ENCODE peak calls at places on chromosomes 4 and X, in nine cellular contexts. O, S, N, E, L, A, P, H and C are unnamed samples.
A peak's percentile ranks its signal among the peaks of the same experiment; 100 is the strongest.

GRCh38 chrX:46953137-46953527 is 40.9 kb downstream of the JADE3 start:
- DNase-seq in L (no peak), N (no peak), O (no peak), S (no peak), A (no peak), P (no peak), E (no peak), H (no peak), C (no peak)

GRCh38 chr4:24024597-24024996 is 134.8 kb upstream of the PPARGC1A start:
- DNase-seq in A (no peak), H (no peak), P (no peak), S (no peak), E (no peak), N (no peak), O (no peak), L (no peak), C (no peak)

GRCh38 chrX:101265869-101266428 is 25.2 kb downstream of the TAF7L start:
- DNase-seq in N (no peak), H (peak; percentile 75), P (peak; percentile 66), L (no peak), S (no peak), A (no peak), O (peak; percentile 66), E (no peak), C (no peak)

GRCh38 chr4:2862528-2862927 is 18.9 kb downstream of the ADD1 start:
- DNase-seq in A (no peak), L (no peak), N (peak; percentile 15), P (peak; percentile 45), O (peak; percentile 60), E (no peak), S (no peak), H (peak; percentile 23), C (no peak)

GRCh38 chrX:139889760-139890159 is 43.1 kb downstream of the ATP11C start:
- DNase-seq in A (no peak), H (no peak), O (peak; percentile 66), P (peak; percentile 35), S (no peak), L (no peak), E (no peak), N (no peak), C (no peak)

GRCh38 chr4:54231419-54232150 is 2.5 kb downstream of the PDGFRA start:
- DNase-seq in L (no peak), O (peak; percentile 68), N (no peak), P (no peak), A (no peak), H (peak; percentile 6), E (peak; percentile 63), S (peak; percentile 64), C (no peak)

GRCh38 chrX:120358687-120359086 is 3.2 kb upstream of the ATP1B4 start:
- DNase-seq in P (peak; percentile 38), L (no peak), O (peak; percentile 63), N (no peak), A (no peak), H (peak; percentile 52), E (no peak), S (no peak), C (no peak)

GRCh38 chrX:6941041-6941440 is 206.5 kb upstream of the STS start:
- DNase-seq in P (no peak), H (peak; percentile 17), L (no peak), N (no peak), A (no peak), S (no peak), E (no peak), O (peak; percentile 13), C (no peak)

GRCh38 chr4:118338981-118339765 is 13.6 kb downstream of the PRSS12 start:
- DNase-seq in H (peak; percentile 43), P (peak; percentile 55), E (no peak), S (no peak), A (no peak), L (no peak), O (peak; percentile 77), N (no peak), C (no peak)

GRCh38 chr4:15737255-15737654 is 34.4 kb downstream of the BST1 start:
- DNase-seq in O (no peak), E (no peak), N (no peak), H (no peak), L (no peak), S (no peak), P (no peak), A (no peak), C (no peak)

GRCh38 chr4:15735531-15735930 is 32.7 kb downstream of the BST1 start:
- DNase-seq in H (no peak), E (no peak), A (no peak), N (no peak), L (no peak), S (no peak), P (no peak), O (no peak), C (no peak)

GRCh38 chr4:15738877-15739276 is 36.0 kb downstream of the BST1 start:
- DNase-seq in A (no peak), P (no peak), S (no peak), O (peak; percentile 64), L (no peak), N (no peak), E (no peak), H (no peak), C (no peak)

GRCh38 chr4:15740764-15741404 is 37.2 kb upstream of the CD38 start:
- DNase-seq in P (no peak), A (no peak), L (no peak), O (no peak), H (no peak), N (no peak), S (no peak), E (no peak), C (no peak)

GRCh38 chr4:15736514-15737050 is 33.7 kb downstream of the BST1 start:
- DNase-seq in E (no peak), N (no peak), O (no peak), S (no peak), L (no peak), H (no peak), A (no peak), P (no peak), C (no peak)
- TF ChIP-seq CTCF in E (no peak), N (no peak), O (no peak), S (no peak), L (no peak), H (no peak), A (no peak), P (no peak), C (no peak)

GRCh38 chrX:78103001-78103634 is 930 bp upstream of the PGK1 start:
- DNase-seq in P (no peak), N (no peak), L (no peak), E (no peak), A (no peak), O (no peak), H (no peak), S (no peak), C (no peak)
- H3K4me3 ChIP-seq in P (peak overlapping the region; percentile 88), N (peak overlapping the region; percentile 39), L (peak overlapping the region; percentile 38), E (peak overlapping the region; percentile 91), A (peak overlapping the region; percentile 73), O (no peak overlapping the region), H (peak overlapping the region; percentile 52), S (peak overlapping the region; percentile 79), C (peak overlapping the region; percentile 86)

GRCh38 chr4:1041936-1042330 is 30.5 kb downstream of the FGFRL1 start:
- DNase-seq in H (no peak), O (no peak), L (no peak), P (no peak), E (no peak), A (no peak), N (no peak), S (no peak), C (no peak)

GRCh38 chr4:1043658-1044468 is 32.4 kb downstream of the FGFRL1 start:
- DNase-seq in O (peak; percentile 99), L (no peak), A (peak; percentile 77), S (peak; percentile 94), P (peak; percentile 97), H (peak; percentile 99), N (peak; percentile 93), E (peak; percentile 76), C (peak; percentile 89)

GRCh38 chr4:1043162-1043561 is 31.7 kb downstream of the FGFRL1 start:
- DNase-seq in L (no peak), A (no peak), S (no peak), O (no peak), E (no peak), P (no peak), H (no peak), N (no peak), C (no peak)

GRCh38 chr4:1041147-1041935 is 29.9 kb downstream of the FGFRL1 start:
- DNase-seq in H (peak; percentile 24), E (no peak), A (peak; percentile 43), S (no peak), N (no peak), O (peak; percentile 76), P (peak; percentile 9), L (no peak), C (no peak)

DNA sequence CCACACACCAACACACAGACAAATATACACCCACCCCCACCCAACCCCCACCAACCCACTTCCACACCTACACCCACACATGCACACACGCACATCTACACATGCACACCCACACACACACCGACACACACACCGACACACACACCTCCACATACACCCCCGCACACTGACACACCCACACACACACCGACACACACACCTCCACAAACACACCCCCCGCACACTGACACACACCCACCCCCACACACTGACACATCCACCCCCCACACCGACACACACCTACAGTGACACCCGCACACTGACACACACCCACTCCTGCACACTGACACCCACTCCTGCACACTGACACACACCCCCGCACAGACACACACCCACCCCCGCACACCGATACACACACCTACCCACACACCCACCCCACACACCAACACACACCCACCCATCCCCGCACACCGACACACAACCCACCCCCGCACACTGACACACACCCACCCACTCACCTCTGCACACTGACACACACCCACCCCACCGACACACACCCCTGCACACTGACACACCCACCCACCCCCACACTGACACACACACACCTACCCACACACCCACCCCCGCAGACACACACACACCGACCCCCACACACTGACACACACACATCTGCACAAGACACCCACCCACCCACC is 31.1 kb downstream of the FGFRL1 start:
- DNase-seq in A (no peak), L (no peak), H (no peak), N (no peak), E (no peak), P (no peak), O (no peak), S (peak; percentile 10), C (no peak)
- H3K27ac ChIP-seq in A (no peak overlapping the region), L (no peak overlapping the region), H (no peak overlapping the region), N (no peak overlapping the region), E (no peak overlapping the region), P (no peak overlapping the region), O (no peak overlapping the region), S (no peak overlapping the region), C (no peak overlapping the region)

GRCh38 chrX:26851981-26852380 is 611.2 kb downstream of the PPP4R3C start:
- DNase-seq in E (no peak), H (peak; percentile 23), S (no peak), L (no peak), N (peak; percentile 23), P (peak; percentile 1), O (peak; percentile 1), A (no peak), C (no peak)
- TF ChIP-seq CTCF in E (no peak), H (peak; percentile 30), S (no peak), L (no peak), N (peak; percentile 13), P (no peak), O (peak; percentile 35), A (no peak), C (no peak)